ENCODE peak calls at places on chromosome 1, in six cellular contexts. G, T, I, L, A and X are unnamed samples.

GRCh38 chr1:168105846-168106245 is 30.9 kb downstream of the GPR161 start:
- DNase-seq in L (no peak), I (no peak), G (no peak), T (no peak), A (no peak), X (no peak)

GRCh38 chr1:167671727-167672511 is 41.9 kb downstream of the RCSD1 start:
- DNase-seq in G (no peak), A (no peak), L (no peak), T (no peak), I (no peak), X (no peak)

GRCh38 chr1:232853994-232854532 is 48.8 kb downstream of the MAP10 start:
- DNase-seq in I (no peak), L (no peak), A (no peak), G (no peak), T (no peak), X (no peak)

GRCh38 chr1:3323791-3324703 is 130.4 kb upstream of the ARHGEF16 start:
- DNase-seq in T (no peak), I (peak), G (no peak), A (no peak), L (no peak), X (peak)

GRCh38 chr1:213397638-213398037 is 346.6 kb downstream of the RPS6KC1 start:
- DNase-seq in A (no peak), L (no peak), I (no peak), T (no peak), G (no peak), X (no peak)

GRCh38 chr1:220325306-220325995 is 53.2 kb upstream of the RAB3GAP2 start:
- DNase-seq in A (no peak), G (no peak), L (no peak), T (no peak), I (no peak), X (no peak)

GRCh38 chr1:227942021-227942715 is 5.6 kb downstream of the WNT9A start:
- DNase-seq in T (no peak), I (peak), A (no peak), G (no peak), L (no peak), X (peak)

GRCh38 chr1:228837817-228838716 is 102.8 kb downstream of the RHOU start:
- DNase-seq in T (peak), A (no peak), G (no peak), I (peak), L (no peak), X (peak)